ENCODE peak calls at places on chromosomes 6 and 20, in eight cellular contexts. S, D, J, K, P, O, Q and W are unnamed samples.

GRCh38 chr6:117840541-117840983 is 66.5 kb upstream of the SLC35F1 start:
- DNase-seq in S (no peak), D (no peak), J (peak; percentile 70), K (no peak), P (no peak), O (peak; percentile 61), Q (no peak), W (no peak)

GRCh38 chr20:15930324-15931305 is 642.6 kb downstream of the KIF16B start:
- DNase-seq in S (no peak), D (no peak), J (peak; percentile 23), K (no peak), P (no peak), O (no peak), Q (no peak), W (no peak)

GRCh38 chr20:36854343-36855240 is 21.3 kb upstream of the TLDC2 start:
- DNase-seq in S (peak; percentile 73), D (peak; percentile 67), J (no peak), K (no peak), P (no peak), O (no peak), Q (peak; percentile 46), W (no peak)

GRCh38 chr6:79158856-79159516 is 75.5 kb downstream of the HMGN3 start:
- DNase-seq in S (no peak), D (no peak), J (no peak), K (no peak), P (no peak), O (no peak), Q (no peak), W (no peak)

GRCh38 chr20:62741191-62741676 is 32.6 kb downstream of the NTSR1 start:
- DNase-seq in S (peak; percentile 14), D (no peak), J (peak; percentile 61), K (peak; percentile 50), P (peak; percentile 16), O (no peak), Q (peak; percentile 1), W (no peak)

GRCh38 chr6:166433096-166433495 is 50.4 kb upstream of the MPC1 start:
- DNase-seq in S (no peak), D (no peak), J (no peak), K (no peak), P (no peak), O (no peak), Q (no peak), W (no peak)

GRCh38 chr6:28648035-28648877 is 122.6 kb downstream of the GPX5 start:
- DNase-seq in S (no peak), D (no peak), J (peak; percentile 80), K (no peak), P (no peak), O (peak; percentile 81), Q (no peak), W (peak; percentile 42)

GRCh38 chr6:166466178-166467122 is 83.7 kb upstream of the MPC1 start:
- DNase-seq in S (no peak), D (no peak), J (peak; percentile 17), K (peak; percentile 53), P (no peak), O (no peak), Q (no peak), W (peak; percentile 29)

GRCh38 chr6:77019081-77019480 is 444.2 kb downstream of the HTR1B start:
- DNase-seq in S (no peak), D (no peak), J (no peak), K (no peak), P (no peak), O (no peak), Q (no peak), W (no peak)

GRCh38 chr6:15453622-15454021 is 207.8 kb downstream of the JARID2 start:
- DNase-seq in S (no peak), D (no peak), J (no peak), K (no peak), P (no peak), O (no peak), Q (peak; percentile 27), W (no peak)

GRCh38 chr6:15452182-15452941 is 206.5 kb downstream of the JARID2 start:
- DNase-seq in S (no peak), D (no peak), J (no peak), K (no peak), P (no peak), O (no peak), Q (no peak), W (no peak)

GRCh38 chr6:15451738-15452137 is 205.9 kb downstream of the JARID2 start:
- DNase-seq in S (no peak), D (no peak), J (no peak), K (no peak), P (no peak), O (no peak), Q (no peak), W (no peak)

GRCh38 chr6:15456422-15456821 is 206.4 kb downstream of the DTNBP1 start:
- DNase-seq in S (no peak), D (no peak), J (no peak), K (no peak), P (no peak), O (no peak), Q (no peak), W (no peak)

DNA sequence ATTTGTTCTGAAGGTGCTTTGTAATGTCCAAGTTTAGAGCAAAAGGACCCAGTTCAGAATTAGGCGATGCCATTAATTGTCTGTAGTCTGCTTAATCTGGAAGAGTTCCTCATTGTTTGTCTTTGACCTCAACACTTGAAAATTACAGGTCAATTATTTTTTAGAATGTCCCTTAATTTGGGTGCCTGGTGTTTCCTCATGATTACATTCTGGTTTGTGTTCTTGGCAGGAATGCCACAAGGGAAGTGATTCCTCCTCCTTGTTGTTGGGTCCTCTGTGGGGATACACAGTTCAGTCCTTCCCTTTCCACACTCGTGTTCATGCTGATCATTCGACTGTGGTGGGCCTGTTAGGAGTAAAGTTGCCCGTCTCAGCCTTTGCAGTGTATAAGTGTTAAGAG is 207.3 kb downstream of the JARID2 start:
- DNase-seq in S (no peak), D (no peak), J (no peak), K (no peak), P (no peak), O (no peak), Q (no peak), W (no peak)
- H3K4me1 ChIP-seq in S (peaks cover 22% of the 10 kb centered on the region), D (peaks cover 50% of the 10 kb centered on the region), J (peaks cover 5% of the 10 kb centered on the region), K (no peaks in the 10 kb centered on the region), P (peaks cover 17% of the 10 kb centered on the region), O (peaks cover 5% of the 10 kb centered on the region), Q (peaks cover 75% of the 10 kb centered on the region), W (no peaks in the 10 kb centered on the region)

DNA sequence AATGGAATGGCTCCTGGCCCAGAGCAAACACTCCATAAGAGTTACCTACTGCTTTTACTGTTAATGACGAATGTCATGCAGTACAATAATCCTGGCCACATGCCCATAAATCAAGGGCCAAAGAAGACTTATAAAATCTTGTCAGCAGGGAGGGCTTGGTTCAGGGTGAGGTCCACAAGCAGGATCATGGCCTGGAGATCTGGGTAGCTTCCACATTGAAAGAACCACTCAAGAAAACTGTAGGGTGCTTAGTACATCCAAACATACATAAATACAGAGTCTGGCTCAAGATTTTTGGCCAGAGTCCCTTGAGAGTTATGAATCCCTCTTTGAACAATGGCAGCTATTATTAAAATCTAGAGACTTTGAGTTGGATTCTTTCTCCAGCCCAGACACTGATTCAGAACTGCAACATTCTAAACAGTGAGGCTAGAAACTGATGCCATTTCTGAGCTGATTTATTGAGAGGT is 188.7 kb downstream of the CDC5L start:
- DNase-seq in S (no peak), D (no peak), J (no peak), K (no peak), P (no peak), O (no peak), Q (no peak), W (no peak)
- H3K4me1 ChIP-seq in S (no peaks in the 10 kb centered on the region), D (peaks cover 4% of the 10 kb centered on the region), J (no peaks in the 10 kb centered on the region), K (no peaks in the 10 kb centered on the region), P (no peaks in the 10 kb centered on the region), O (no peaks in the 10 kb centered on the region), Q (peaks cover under 1% of the 10 kb centered on the region), W (no peaks in the 10 kb centered on the region)

DNA sequence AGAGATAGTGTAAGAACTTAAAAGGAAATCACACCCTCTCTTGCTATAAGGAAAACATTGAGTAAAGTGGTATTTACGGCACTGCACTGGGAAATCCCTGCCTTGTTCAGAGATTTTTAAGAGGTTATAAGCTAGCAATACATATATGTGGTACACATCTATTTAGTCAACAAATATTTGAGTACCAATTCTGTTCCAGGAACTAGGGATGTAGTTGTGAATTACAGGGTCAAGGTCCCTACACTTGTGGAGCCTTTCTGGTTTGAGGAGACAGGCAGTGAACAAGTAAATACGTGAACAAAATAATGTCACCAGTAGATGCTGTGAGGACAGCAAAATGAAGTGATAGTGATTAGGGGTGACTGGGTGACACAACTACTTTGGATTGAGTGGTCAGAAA is 1.8 kb downstream of the TM9SF4 start:
- DNase-seq in S (no peak), D (no peak), J (no peak), K (no peak), P (no peak), O (no peak), Q (no peak), W (no peak)
- H3K4me1 ChIP-seq in S (peaks cover 12% of the 10 kb centered on the region), D (peaks cover 22% of the 10 kb centered on the region), J (peaks cover 10% of the 10 kb centered on the region), K (no peaks in the 10 kb centered on the region), P (peaks cover 44% of the 10 kb centered on the region), O (peaks cover 13% of the 10 kb centered on the region), Q (peaks cover 67% of the 10 kb centered on the region), W (no peaks in the 10 kb centered on the region)

GRCh38 chr20:47725248-47725973 is 59.9 kb downstream of the SULF2 start:
- DNase-seq in S (peak; percentile 75), D (peak; percentile 79), J (peak; percentile 86), K (peak; percentile 79), P (peak; percentile 76), O (peak; percentile 91), Q (peak; percentile 47), W (peak; percentile 72)

GRCh38 chr20:47726632-47727031 is 58.6 kb downstream of the SULF2 start:
- DNase-seq in S (no peak), D (no peak), J (no peak), K (no peak), P (no peak), O (no peak), Q (no peak), W (no peak)

GRCh38 chr20:47724910-47725247 is 60.4 kb downstream of the SULF2 start:
- DNase-seq in S (no peak), D (no peak), J (no peak), K (no peak), P (no peak), O (no peak), Q (no peak), W (no peak)

GRCh38 chr20:47723322-47723721 is 62.0 kb downstream of the SULF2 start:
- DNase-seq in S (no peak), D (no peak), J (no peak), K (no peak), P (no peak), O (no peak), Q (no peak), W (no peak)

GRCh38 chr20:47724398-47724797 is 60.9 kb downstream of the SULF2 start:
- DNase-seq in S (no peak), D (no peak), J (no peak), K (no peak), P (no peak), O (no peak), Q (no peak), W (no peak)
- H3K4me1 ChIP-seq in S (no peaks in the 10 kb centered on the region), D (peaks cover 5% of the 10 kb centered on the region), J (no peaks in the 10 kb centered on the region), K (no peaks in the 10 kb centered on the region), P (peaks cover 25% of the 10 kb centered on the region), O (peaks cover 22% of the 10 kb centered on the region), Q (peaks cover 39% of the 10 kb centered on the region), W (no peaks in the 10 kb centered on the region)

GRCh38 chr6:3336859-3337515 is 78.2 kb downstream of the PSMG4 start:
- DNase-seq in S (no peak), D (no peak), J (no peak), K (no peak), P (no peak), O (no peak), Q (no peak), W (no peak)
- H3K4me1 ChIP-seq in S (peaks cover 6% of the 10 kb centered on the region), D (peaks cover 38% of the 10 kb centered on the region), J (peaks cover 33% of the 10 kb centered on the region), K (no peaks in the 10 kb centered on the region), P (peaks cover 30% of the 10 kb centered on the region), O (no peaks in the 10 kb centered on the region), Q (peaks cover 25% of the 10 kb centered on the region), W (no peaks in the 10 kb centered on the region)

GRCh38 chr6:22966711-22967110 is 397.3 kb downstream of the HDGFL1 start:
- DNase-seq in S (no peak), D (no peak), J (no peak), K (no peak), P (no peak), O (no peak), Q (no peak), W (no peak)
- H3K4me1 ChIP-seq in S (no peaks in the 10 kb centered on the region), D (no peaks in the 10 kb centered on the region), J (no peaks in the 10 kb centered on the region), K (no peaks in the 10 kb centered on the region), P (no peaks in the 10 kb centered on the region), O (peaks cover 13% of the 10 kb centered on the region), Q (no peaks in the 10 kb centered on the region), W (no peaks in the 10 kb centered on the region)